ENCODE peak calls at places on chromosomes 4 and X, in seven cellular contexts. B is SK-N-SH, R is HCT116, Z is GM12878, U is H1, D is HepG2, G is K562. I is an unnamed sample. For H3K4me1 and H3K27me3, the result is how much of the 10 kb centered on the place peaks cover.

GRCh38 chr4:184298255-184298654 is 80.6 kb upstream of the ENPP6 start:
- DNase-seq in B (no peak), R (no peak), Z (no peak), U (no peak), D (no peak), G (no peak), I (no peak)

GRCh38 chr4:152687974-152688599 is 8.3 kb upstream of the TMEM154 start:
- DNase-seq in B (no peak), R (no peak), Z (no peak), U (no peak), D (no peak), G (no peak), I (no peak)

GRCh38 chr4:107736924-107737448 is 17.0 kb upstream of the PAPSS1 start:
- DNase-seq in B (peak), R (peak), Z (no peak), U (no peak), D (peak), G (peak), I (no peak)

GRCh38 chrX:15512401-15512965 is 11.9 kb downstream of the BMX start:
- DNase-seq in B (no peak), R (no peak), Z (no peak), U (no peak), D (no peak), G (no peak), I (no peak)

GRCh38 chrX:47723689-47724088 is 64.7 kb upstream of the UXT start:
- DNase-seq in B (no peak), R (no peak), Z (no peak), U (no peak), D (peak), G (peak), I (no peak)

GRCh38 chr4:61500883-61501282 is 300.8 kb downstream of the ADGRL3 start:
- DNase-seq in B (no peak), R (no peak), Z (no peak), U (no peak), D (no peak), G (no peak), I (no peak)

GRCh38 chrX:28920554-28920953 is 333.3 kb downstream of the IL1RAPL1 start:
- DNase-seq in B (no peak), R (no peak), Z (no peak), U (no peak), D (no peak), G (no peak), I (no peak)

GRCh38 chr4:110099638-110100037 is 98.8 kb downstream of the ELOVL6 start:
- DNase-seq in B (no peak), R (no peak), Z (no peak), U (no peak), D (no peak), G (no peak), I (no peak)

GRCh38 chrX:124239324-124239723 is 93.1 kb upstream of the TEX13D start:
- DNase-seq in B (no peak), R (no peak), Z (no peak), U (no peak), D (no peak), G (no peak), I (no peak)

GRCh38 chrX:70353524-70353923 is 63.6 kb downstream of the KIF4A start:
- DNase-seq in B (no peak), R (no peak), Z (no peak), U (no peak), D (no peak), G (no peak), I (no peak)

GRCh38 chr4:76090241-76090691 is 15.8 kb downstream of the ART3 start:
- DNase-seq in B (peak), R (no peak), Z (no peak), U (no peak), D (peak), G (peak), I (no peak)

GRCh38 chr4:118400362-118400761 is 47.6 kb upstream of the PRSS12 start:
- DNase-seq in B (no peak), R (no peak), Z (no peak), U (no peak), D (no peak), G (no peak), I (no peak)

GRCh38 chr4:169185133-169185956 is 85.4 kb downstream of the SH3RF1 start:
- DNase-seq in B (no peak), R (no peak), Z (no peak), U (no peak), D (no peak), G (no peak), I (no peak)

GRCh38 chrX:76922100-76922499 is 494.6 kb downstream of the MAGEE1 start:
- DNase-seq in B (no peak), R (no peak), Z (no peak), U (no peak), D (no peak), G (no peak), I (no peak)

GRCh38 chrX:156000361-156000926 is 2.9 kb downstream of the IL9R start:
- DNase-seq in B (no peak), R (no peak), Z (no peak), U (no peak), D (no peak), G (no peak), I (no peak)

GRCh38 chr4:3611778-3612177 is 79.6 kb upstream of the LRPAP1 start:
- DNase-seq in B (no peak), R (no peak), Z (no peak), U (no peak), D (no peak), G (no peak), I (no peak)

GRCh38 chr4:157220026-157220881 is at the start of gene GRIA2:
- DNase-seq in B (peak), R (no peak), Z (no peak), U (no peak), D (peak), G (peak), I (no peak)

GRCh38 chr4:67674098-67674497 is 26.9 kb downstream of the UBA6 start:
- DNase-seq in B (no peak), R (no peak), Z (no peak), U (no peak), D (peak), G (no peak), I (no peak)

GRCh38 chr4:76666940-76667532 is 230.9 kb downstream of the SOWAHB start:
- DNase-seq in B (no peak), R (no peak), Z (no peak), U (no peak), D (no peak), G (no peak), I (no peak)

GRCh38 chr4:37389967-37390580 is 145.5 kb downstream of the NWD2 start:
- DNase-seq in B (peak), R (peak), Z (no peak), U (no peak), D (peak), G (peak), I (peak)
- TF ChIP-seq SIN3A in B (no peak), R (no peak), Z (no peak), U (no peak), D (no peak), G (no peak), I (no peak)

GRCh38 chr4:139455187-139455586 is 1.3 kb downstream of the RAB33B start:
- DNase-seq in B (no peak), R (no peak), Z (no peak), U (no peak), D (no peak), G (no peak), I (no peak)

GRCh38 chr4:139453041-139453370 is 915 bp upstream of the RAB33B start:
- DNase-seq in B (no peak), R (no peak), Z (peak), U (no peak), D (peak), G (peak), I (peak)

GRCh38 chr4:139453371-139454110 is 380 bp upstream of the RAB33B start:
- DNase-seq in B (peak), R (peak), Z (peak), U (peak), D (peak), G (peak), I (peak)

GRCh38 chr4:139454111-139454600 is at the start of gene RAB33B:
- DNase-seq in B (no peak), R (no peak), Z (no peak), U (no peak), D (no peak), G (no peak), I (peak)

DNA sequence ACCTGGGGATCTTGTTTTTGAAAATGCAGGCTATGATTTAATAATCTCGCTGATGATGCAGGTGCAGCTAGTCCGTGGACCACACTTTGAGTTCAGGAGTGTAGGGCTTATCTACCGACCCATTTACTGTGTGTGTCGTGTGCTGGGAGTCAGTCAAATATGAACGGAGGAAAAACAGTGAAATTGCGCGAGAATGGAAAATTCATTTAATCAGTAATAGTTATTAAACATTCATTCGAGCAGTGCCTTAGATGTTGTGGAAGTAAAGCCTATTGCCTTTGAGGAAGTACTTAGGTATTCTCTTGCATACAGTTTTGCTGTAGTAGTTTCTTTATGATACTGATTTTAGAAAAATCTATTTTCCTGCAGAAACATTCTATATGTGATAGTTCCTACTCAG is 725 bp downstream of the RAB33B start:
- DNase-seq in B (no peak), R (no peak), Z (no peak), U (no peak), D (no peak), G (no peak), I (no peak)
- H3K4me1 ChIP-seq in B (under half), R (under half), Z (under half), U (under half), D (half or more), G (under half), I (under half)

GRCh38 chr4:139559095-139559490 is 3.1 kb upstream of the SETD7 start:
- DNase-seq in B (no peak), R (no peak), Z (no peak), U (no peak), D (no peak), G (no peak), I (no peak)
- H3K27me3 ChIP-seq in B (under half), R (under half), Z (under half), U (under half), D (half or more), G (under half), I (under half)

GRCh38 chr4:25233737-25234389 is at the start of gene PI4K2B:
- DNase-seq in B (peak), R (peak), Z (peak), U (peak), D (peak), G (peak), I (no peak)

GRCh38 chr4:25236971-25237370 is 3.1 kb downstream of the PI4K2B start:
- DNase-seq in B (no peak), R (no peak), Z (no peak), U (no peak), D (no peak), G (no peak), I (no peak)

GRCh38 chr4:25233194-25233593 is 639 bp upstream of the PI4K2B start:
- DNase-seq in B (no peak), R (no peak), Z (no peak), U (no peak), D (no peak), G (no peak), I (no peak)

GRCh38 chr4:25235401-25235800 is 1.6 kb downstream of the PI4K2B start:
- DNase-seq in B (no peak), R (no peak), Z (no peak), U (no peak), D (no peak), G (no peak), I (no peak)

DNA sequence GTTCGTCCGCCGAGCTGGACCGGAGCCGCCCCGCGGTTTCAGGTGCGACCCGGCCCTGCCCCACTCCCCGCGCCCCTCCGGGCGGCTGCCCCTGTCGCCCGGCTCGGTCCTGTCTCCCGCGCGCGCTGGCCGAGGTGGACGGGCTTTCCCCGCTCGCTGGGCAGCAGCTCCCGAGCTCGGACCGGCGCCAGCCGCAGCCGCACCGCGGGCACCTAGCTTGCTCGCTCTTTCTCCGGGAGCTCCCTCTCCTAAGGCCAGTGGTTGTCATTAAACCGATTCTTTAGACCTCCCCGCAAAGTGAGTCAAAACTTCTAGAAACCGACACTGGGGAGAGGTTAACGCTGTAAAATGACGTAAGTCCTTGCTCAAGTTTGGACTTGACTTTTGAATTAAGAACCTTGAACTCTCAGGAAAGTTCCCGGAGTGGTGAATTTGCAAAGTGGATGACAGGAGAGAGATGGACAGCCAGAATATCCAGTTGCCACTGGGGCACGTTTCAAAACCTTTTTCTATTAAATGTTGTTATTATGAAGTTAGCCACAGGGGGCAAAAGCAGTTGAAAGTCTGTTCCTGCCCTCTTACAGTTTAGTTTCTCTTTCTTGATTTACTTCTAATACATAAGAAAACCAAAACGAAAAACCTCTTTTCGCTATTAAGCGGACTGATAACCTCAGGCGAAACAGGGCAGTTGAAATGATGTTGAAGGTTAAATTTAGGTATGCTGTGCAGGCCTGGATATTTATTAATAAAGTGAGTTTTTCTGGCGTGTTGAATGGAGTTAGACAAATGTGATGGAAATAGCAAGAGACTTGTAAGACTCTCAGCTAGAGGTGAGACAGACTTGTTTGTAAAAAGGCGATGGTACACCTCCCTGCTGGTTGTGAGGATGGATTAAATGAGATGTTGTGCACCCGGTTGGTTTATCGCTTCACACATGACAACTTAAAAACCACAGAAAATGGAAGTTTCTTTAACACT is 846 bp downstream of the PI4K2B start:
- DNase-seq in B (peak), R (peak), Z (peak), U (no peak), D (peak), G (peak), I (no peak)
- TF ChIP-seq SIN3A in B (no peak), R (no peak), Z (peak), U (peak), D (peak), G (no peak), I (no peak)

GRCh38 chr4:137530176-137530575 is 2.1 kb downstream of the PCDH18 start:
- DNase-seq in B (no peak), R (no peak), Z (no peak), U (no peak), D (no peak), G (no peak), I (no peak)
- H3K4me1 ChIP-seq in B (under half), R (under half), Z (under half), U (under half), D (under half), G (under half), I (under half)

GRCh38 chrX:39388730-39389129 is 587.5 kb downstream of the MID1IP1 start:
- DNase-seq in B (no peak), R (no peak), Z (no peak), U (no peak), D (no peak), G (no peak), I (no peak)
- H3K27me3 ChIP-seq in B (under half), R (under half), Z (under half), U (under half), D (under half), G (under half), I (under half)

GRCh38 chrX:112851161-112851779 is 10.6 kb upstream of the AMOT start:
- DNase-seq in B (no peak), R (no peak), Z (peak), U (no peak), D (no peak), G (no peak), I (no peak)

GRCh38 chrX:112851806-112852205 is 11.2 kb upstream of the AMOT start:
- DNase-seq in B (no peak), R (no peak), Z (peak), U (no peak), D (no peak), G (no peak), I (no peak)

GRCh38 chrX:112846114-112846513 is 5.5 kb upstream of the AMOT start:
- DNase-seq in B (no peak), R (no peak), Z (no peak), U (no peak), D (no peak), G (no peak), I (no peak)

GRCh38 chrX:112846787-112847186 is 6.2 kb upstream of the AMOT start:
- DNase-seq in B (no peak), R (no peak), Z (no peak), U (no peak), D (no peak), G (no peak), I (no peak)

GRCh38 chrX:112849010-112849409 is 8.4 kb upstream of the AMOT start:
- DNase-seq in B (peak), R (no peak), Z (no peak), U (no peak), D (no peak), G (no peak), I (no peak)
- TF ChIP-seq SIN3A in B (no peak), R (no peak), Z (no peak), U (no peak), D (no peak), G (no peak), I (no peak)